ENCODE peak calls at places on chromosomes 5 and 9, in nine cellular contexts. M, P, V, T, A, N, F, C and U are unnamed samples.
A peak's percentile ranks its signal among the peaks of the same experiment; 100 is the strongest.

GRCh38 chr5:31992377-31992776 is 181.7 kb downstream of the GOLPH3 start:
- DNase-seq in N (no peak), V (no peak), T (no peak), A (no peak), M (no peak), P (no peak), C (peak; percentile 44), F (no peak), U (no peak)

GRCh38 chr5:173268750-173269580 is 34.0 kb upstream of the NKX2-5 start:
- DNase-seq in V (no peak), T (no peak), P (no peak), F (no peak), N (no peak), C (no peak), A (no peak), M (no peak), U (no peak)

GRCh38 chr5:62312036-62312435 is 6.0 kb downstream of the KIF2A start:
- DNase-seq in M (no peak), F (no peak), C (no peak), V (no peak), T (peak; percentile 28), N (no peak), A (no peak), P (no peak), U (peak; percentile 11)

GRCh38 chr5:53151713-53152458 is 42.3 kb upstream of the MOCS2 start:
- DNase-seq in A (no peak), F (peak; percentile 93), V (peak; percentile 86), P (no peak), M (no peak), N (no peak), C (no peak), T (peak; percentile 91), U (peak; percentile 71)

GRCh38 chr9:135283621-135284020 is 196.0 kb upstream of the PPP1R26 start:
- DNase-seq in T (no peak), A (no peak), F (no peak), C (no peak), N (no peak), M (no peak), V (no peak), P (no peak), U (no peak)

GRCh38 chr5:141869514-141869913 is 8.7 kb downstream of the PCDH1 start:
- DNase-seq in N (peak; percentile 43), V (no peak), P (no peak), A (no peak), C (no peak), M (no peak), F (no peak), T (no peak), U (no peak)

GRCh38 chr5:176337913-176338312 is 23.7 kb downstream of the KIAA1191 start:
- DNase-seq in N (no peak), C (no peak), F (no peak), P (no peak), V (no peak), M (no peak), T (no peak), A (no peak), U (no peak)

GRCh38 chr5:178318382-178318781 is 85.8 kb upstream of the PHYKPL start:
- DNase-seq in T (no peak), M (no peak), N (peak; percentile 22), P (no peak), V (no peak), A (no peak), F (no peak), C (no peak), U (no peak)

GRCh38 chr9:93003552-93004407 is 54.7 kb upstream of the SUSD3 start:
- DNase-seq in P (no peak), A (peak; percentile 72), T (peak; percentile 38), V (no peak), N (peak; percentile 89), M (peak; percentile 73), F (peak; percentile 21), C (peak; percentile 81), U (peak; percentile 57)

GRCh38 chr9:111427186-111427585 is 57.0 kb downstream of the ECPAS start:
- DNase-seq in F (no peak), V (peak; percentile 59), M (peak; percentile 5), T (peak; percentile 79), P (no peak), N (no peak), C (no peak), A (no peak), U (peak; percentile 57)

GRCh38 chr9:126643945-126644527 is 30.3 kb downstream of the LMX1B start:
- DNase-seq in V (no peak), N (no peak), T (no peak), M (no peak), C (no peak), P (no peak), F (no peak), A (no peak), U (no peak)